ENCODE peak calls at places on chromosomes 5 and 9, in six cellular contexts. One of them, this sample, is unnamed.

GRCh38 chr5:127072861-127073846 is at the start of gene C5orf63:
- DNase-seq in WTC11: peak
- DNase-seq in endothelial cell of umbilical vein: peak
- DNase-seq in K562: peak
- DNase-seq in H1: no peak
- DNase-seq in HepG2: peak
- DNase-seq in this sample: peak

GRCh38 chr9:110900451-110900850 is 137.8 kb downstream of the LPAR1 start:
- DNase-seq in WTC11: no peak
- DNase-seq in endothelial cell of umbilical vein: peak
- DNase-seq in K562: no peak
- DNase-seq in H1: no peak
- DNase-seq in HepG2: no peak
- DNase-seq in this sample: no peak

GRCh38 chr5:20028506-20028905 is 40.5 kb upstream of the CDH18 start:
- DNase-seq in WTC11: no peak
- DNase-seq in endothelial cell of umbilical vein: no peak
- DNase-seq in K562: no peak
- DNase-seq in H1: no peak
- DNase-seq in HepG2: no peak
- DNase-seq in this sample: no peak

GRCh38 chr5:81247441-81247972 is 14.4 kb downstream of the CKMT2 start:
- DNase-seq in WTC11: no peak
- DNase-seq in endothelial cell of umbilical vein: peak
- DNase-seq in K562: no peak
- DNase-seq in H1: no peak
- DNase-seq in HepG2: no peak
- DNase-seq in this sample: no peak

GRCh38 chr5:38553001-38553521 is 3.4 kb downstream of the LIFR start:
- DNase-seq in WTC11: no peak
- DNase-seq in endothelial cell of umbilical vein: no peak
- DNase-seq in K562: no peak
- DNase-seq in H1: no peak
- DNase-seq in HepG2: no peak
- DNase-seq in this sample: no peak

GRCh38 chr5:137666109-137666850 is 69.6 kb downstream of the KLHL3 start:
- DNase-seq in WTC11: no peak
- DNase-seq in endothelial cell of umbilical vein: peak
- DNase-seq in K562: no peak
- DNase-seq in H1: no peak
- DNase-seq in HepG2: no peak
- DNase-seq in this sample: no peak

GRCh38 chr5:15746833-15747232 is 246.9 kb downstream of the FBXL7 start:
- DNase-seq in WTC11: no peak
- DNase-seq in endothelial cell of umbilical vein: peak
- DNase-seq in K562: no peak
- DNase-seq in H1: no peak
- DNase-seq in HepG2: no peak
- DNase-seq in this sample: no peak

GRCh38 chr5:136819526-136820302 is 454.4 kb upstream of the TRPC7 start:
- DNase-seq in WTC11: no peak
- DNase-seq in endothelial cell of umbilical vein: no peak
- DNase-seq in K562: no peak
- DNase-seq in H1: no peak
- DNase-seq in HepG2: no peak
- DNase-seq in this sample: no peak

GRCh38 chr5:110969502-110969901 is 102.0 kb upstream of the TSLP start:
- DNase-seq in WTC11: no peak
- DNase-seq in endothelial cell of umbilical vein: no peak
- DNase-seq in K562: no peak
- DNase-seq in H1: no peak
- DNase-seq in HepG2: no peak
- DNase-seq in this sample: no peak

GRCh38 chr9:14014209-14014608 is 299.7 kb downstream of the NFIB start:
- DNase-seq in WTC11: no peak
- DNase-seq in endothelial cell of umbilical vein: no peak
- DNase-seq in K562: no peak
- DNase-seq in H1: no peak
- DNase-seq in HepG2: no peak
- DNase-seq in this sample: no peak

GRCh38 chr9:107226431-107226830 is 56.6 kb upstream of the RAD23B start:
- DNase-seq in WTC11: no peak
- DNase-seq in endothelial cell of umbilical vein: no peak
- DNase-seq in K562: peak
- DNase-seq in H1: no peak
- DNase-seq in HepG2: no peak
- DNase-seq in this sample: no peak

GRCh38 chr5:124736111-124736813 is 10.2 kb downstream of the ZNF608 start:
- DNase-seq in WTC11: no peak
- DNase-seq in endothelial cell of umbilical vein: no peak
- DNase-seq in K562: no peak
- DNase-seq in H1: no peak
- DNase-seq in HepG2: no peak
- DNase-seq in this sample: no peak

GRCh38 chr5:172149073-172149472 is 39.0 kb downstream of the STK10 start:
- DNase-seq in WTC11: no peak
- DNase-seq in endothelial cell of umbilical vein: no peak
- DNase-seq in K562: no peak
- DNase-seq in H1: no peak
- DNase-seq in HepG2: no peak
- DNase-seq in this sample: no peak

GRCh38 chr5:124065508-124065907 is 553.5 kb downstream of the CSNK1G3 start:
- DNase-seq in WTC11: no peak
- DNase-seq in endothelial cell of umbilical vein: no peak
- DNase-seq in K562: no peak
- DNase-seq in H1: no peak
- DNase-seq in HepG2: no peak
- DNase-seq in this sample: no peak

GRCh38 chr5:7398596-7399260 is 2.8 kb downstream of the ADCY2 start:
- DNase-seq in WTC11: no peak
- DNase-seq in endothelial cell of umbilical vein: no peak
- DNase-seq in K562: no peak
- DNase-seq in H1: no peak
- DNase-seq in HepG2: no peak
- DNase-seq in this sample: no peak

GRCh38 chr5:96663608-96664007 is 1.4 kb downstream of the CAST start:
- DNase-seq in WTC11: no peak
- DNase-seq in endothelial cell of umbilical vein: no peak
- DNase-seq in K562: no peak
- DNase-seq in H1: no peak
- DNase-seq in HepG2: no peak
- DNase-seq in this sample: no peak

GRCh38 chr5:95958308-95959014 is 3.2 kb downstream of the ELL2 start:
- DNase-seq in WTC11: no peak
- DNase-seq in endothelial cell of umbilical vein: no peak
- DNase-seq in K562: no peak
- DNase-seq in H1: no peak
- DNase-seq in HepG2: peak
- DNase-seq in this sample: peak

GRCh38 chr9:77257275-77257674 is 79.9 kb downstream of the VPS13A start:
- DNase-seq in WTC11: no peak
- DNase-seq in endothelial cell of umbilical vein: no peak
- DNase-seq in K562: no peak
- DNase-seq in H1: no peak
- DNase-seq in HepG2: no peak
- DNase-seq in this sample: no peak
- TF ChIP-seq CTCF in WTC11: no peak
- TF ChIP-seq CTCF in endothelial cell of umbilical vein: no peak
- TF ChIP-seq CTCF in K562: no peak
- TF ChIP-seq CTCF in H1: no peak
- TF ChIP-seq CTCF in HepG2: no peak
- TF ChIP-seq CTCF in this sample: no peak

GRCh38 chr5:135436856-135437795 is 10.0 kb downstream of the DCANP1 start:
- DNase-seq in WTC11: no peak
- DNase-seq in endothelial cell of umbilical vein: no peak
- DNase-seq in K562: peak
- DNase-seq in H1: peak
- DNase-seq in HepG2: no peak
- DNase-seq in this sample: no peak
- TF ChIP-seq JUN in WTC11: no peak
- TF ChIP-seq JUN in endothelial cell of umbilical vein: no peak
- TF ChIP-seq JUN in K562: peak
- TF ChIP-seq JUN in H1: no peak
- TF ChIP-seq JUN in HepG2: no peak
- TF ChIP-seq JUN in this sample: no peak

DNA sequence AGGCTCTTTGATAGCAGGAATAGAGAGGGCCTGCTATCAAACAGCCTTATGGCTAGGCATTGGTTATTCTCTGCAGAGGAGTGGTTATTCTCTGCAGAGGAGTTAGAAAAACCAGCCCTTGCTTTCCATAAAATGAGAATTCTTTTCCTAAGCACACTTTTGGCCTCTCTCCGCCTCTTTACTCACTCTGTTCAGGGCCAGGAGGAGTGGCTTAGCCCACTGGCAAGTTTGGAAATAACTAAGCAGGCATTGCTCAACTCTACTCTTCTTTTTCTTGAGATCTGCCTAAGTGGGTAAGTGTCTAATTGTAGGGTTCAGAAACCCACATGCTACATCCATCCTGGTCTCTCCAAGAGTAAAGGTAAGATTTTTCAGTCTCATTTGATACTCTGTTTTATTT is 341.7 kb downstream of the KIAA0825 start:
- DNase-seq in WTC11: no peak
- DNase-seq in endothelial cell of umbilical vein: no peak
- DNase-seq in K562: no peak
- DNase-seq in H1: no peak
- DNase-seq in HepG2: no peak
- DNase-seq in this sample: no peak
- TF ChIP-seq CTCF in WTC11: no peak
- TF ChIP-seq CTCF in endothelial cell of umbilical vein: no peak
- TF ChIP-seq CTCF in K562: no peak
- TF ChIP-seq CTCF in H1: no peak
- TF ChIP-seq CTCF in HepG2: no peak
- TF ChIP-seq CTCF in this sample: no peak

DNA sequence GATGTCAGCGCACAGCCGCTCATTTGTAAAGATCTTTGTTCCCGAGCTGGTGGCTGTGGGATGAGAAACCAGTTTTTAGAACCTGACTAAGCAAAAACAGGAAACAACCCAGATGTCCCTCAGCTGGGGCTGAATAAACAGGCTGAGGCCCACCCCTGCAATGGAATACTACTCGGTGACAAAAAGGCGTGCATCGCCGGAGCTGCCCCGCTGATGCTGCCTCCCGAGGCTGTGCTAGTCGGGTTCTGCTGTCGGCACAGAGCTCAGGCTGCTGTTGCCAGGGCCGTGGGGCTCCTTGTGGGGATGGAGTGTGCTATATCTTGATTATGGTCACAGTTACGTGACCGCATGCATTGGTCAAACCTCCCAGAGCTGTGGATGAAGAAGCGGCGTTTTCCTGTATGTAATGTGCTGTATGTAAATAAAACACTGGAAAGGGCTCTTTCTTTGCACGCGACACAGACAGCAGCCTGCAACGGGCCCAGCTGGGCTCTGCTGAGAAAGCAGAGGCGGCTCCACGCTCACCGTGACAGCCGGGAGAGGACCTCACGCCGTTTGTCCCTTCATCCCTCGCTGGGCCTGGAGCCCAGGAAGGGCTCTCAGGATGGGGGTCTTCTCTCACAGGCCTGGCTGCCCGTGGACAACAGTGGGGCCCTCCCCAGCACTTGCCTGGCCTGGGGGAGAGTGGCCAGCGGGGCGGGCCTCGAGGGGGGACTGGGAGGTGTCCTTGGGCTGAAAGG is 51.5 kb upstream of the RNU6ATAC start:
- DNase-seq in WTC11: no peak
- DNase-seq in endothelial cell of umbilical vein: no peak
- DNase-seq in K562: no peak
- DNase-seq in H1: no peak
- DNase-seq in HepG2: peak
- DNase-seq in this sample: no peak
- TF ChIP-seq JUN in WTC11: no peak
- TF ChIP-seq JUN in endothelial cell of umbilical vein: no peak
- TF ChIP-seq JUN in K562: no peak
- TF ChIP-seq JUN in H1: no peak
- TF ChIP-seq JUN in HepG2: no peak
- TF ChIP-seq JUN in this sample: no peak